ENCODE peak calls at places on chromosomes 12 and 14, in nine cellular contexts. U is stimulated activated CD8-positive, alpha-beta memory T cell treated with anti-CD3 and anti-CD28 coated beads, Interleukin-4, amount 100 ng/mL, for 24 hours; Y is heart left ventricle; C is A549; A is HS-5; Z is cardiac fibroblast; W is BJ; O is fibroblast of gingiva; T is small intestine. F is an unnamed sample.

GRCh38 chr14:53432378-53432802 is 279.3 kb upstream of the DDHD1 start:
- DNase-seq in U (no peak), O (peak), C (peak), T (peak), W (no peak), Z (peak), A (no peak), Y (no peak), F (no peak)

GRCh38 chr14:67191768-67192290 is 2.6 kb downstream of the GARIN2 start:
- DNase-seq in O (no peak), Z (no peak), Y (no peak), W (no peak), C (no peak), A (no peak), U (no peak), T (no peak), F (no peak)

GRCh38 chr12:92304335-92305066 is 158.9 kb upstream of the BTG1 start:
- DNase-seq in O (peak), W (no peak), C (no peak), Z (no peak), A (no peak), Y (peak), U (no peak), T (no peak), F (no peak)

GRCh38 chr14:76011959-76012802 is 26.6 kb downstream of the IFT43 start:
- DNase-seq in A (no peak), T (no peak), W (peak), U (no peak), Y (peak), C (no peak), O (no peak), Z (no peak), F (no peak)

GRCh38 chr12:107759410-107759809 is 1.5 kb downstream of the PRDM4 start:
- DNase-seq in T (peak), W (peak), C (peak), U (no peak), O (peak), Y (no peak), Z (peak), A (peak), F (peak)

GRCh38 chr14:102373110-102373509 is 10.4 kb downstream of the TECPR2 start:
- DNase-seq in Y (no peak), A (no peak), T (no peak), U (no peak), O (no peak), W (no peak), C (no peak), Z (no peak), F (no peak)

GRCh38 chr12:1350055-1350933 is 244.1 kb downstream of the FBXL14 start:
- DNase-seq in T (no peak), O (peak), Y (no peak), C (no peak), U (no peak), W (peak), A (peak), Z (peak), F (peak)

GRCh38 chr12:102095677-102096263 is 24.1 kb downstream of the NUP37 start:
- DNase-seq in O (peak), Z (peak), A (no peak), W (no peak), T (peak), Y (no peak), U (no peak), C (peak), F (no peak)

GRCh38 chr12:56581418-56582145 is 48.5 kb downstream of the BAZ2A start:
- DNase-seq in Y (no peak), U (no peak), C (no peak), Z (peak), W (no peak), T (no peak), O (no peak), A (no peak), F (no peak)

GRCh38 chr14:75609606-75610476 is 31.4 kb downstream of the FLVCR2 start:
- DNase-seq in W (no peak), C (no peak), A (no peak), O (no peak), U (no peak), Y (peak), Z (peak), T (no peak), F (no peak)